ENCODE peak calls at places on chromosomes 11 and 22, in five cellular contexts. A is kidney glomerular epithelial cell, Z is putamen, H is NCI-H1417, E is endodermal cell. M is an unnamed sample.

GRCh38 chr11:72238040-72238450 is 5.9 kb downstream of the PHOX2A start:
- DNase-seq in A (peak), Z (no peak), H (peak), E (peak), M (peak)

GRCh38 chr11:96278039-96278897 is 64.7 kb downstream of the MAML2 start:
- DNase-seq in A (no peak), Z (no peak), H (peak), E (no peak), M (no peak)

GRCh38 chr11:118625976-118626375 is 18.6 kb downstream of the PHLDB1 start:
- DNase-seq in A (no peak), Z (no peak), H (peak), E (peak), M (peak)

GRCh38 chr22:45572444-45572843 is 69.8 kb downstream of the FBLN1 start:
- DNase-seq in A (no peak), Z (no peak), H (no peak), E (no peak), M (no peak)

GRCh38 chr22:22751043-22751603 is 106.7 kb downstream of the GGTLC2 start:
- DNase-seq in A (no peak), Z (no peak), H (no peak), E (no peak), M (no peak)

GRCh38 chr11:27722117-27722844 is 22.0 kb upstream of the BDNF start:
- DNase-seq in A (peak), Z (no peak), H (peak), E (peak), M (peak)

GRCh38 chr22:30265851-30266444 is 703 bp downstream of the OSM start:
- DNase-seq in A (no peak), Z (no peak), H (no peak), E (peak), M (no peak)

GRCh38 chr11:124402326-124402922 is 3.6 kb upstream of the OR8B3 start:
- DNase-seq in A (peak), Z (peak), H (peak), E (peak), M (peak)

GRCh38 chr11:94130589-94131362 is 2.1 kb downstream of the PANX1 start:
- DNase-seq in A (no peak), Z (no peak), H (peak), E (no peak), M (no peak)